ENCODE peak calls at places on chromosomes 6 and 20, in eight cellular contexts. W is HepG2, K is progenitor cell of endocrine pancreas, B is foreskin fibroblast, Y is endodermal cell, D is heart left ventricle, I is Panc1, A is astrocyte of the spinal cord. H is an unnamed sample.

GRCh38 chr6:43308101-43308989 is at the start of gene CRIP3:
- DNase-seq in W (no peak), K (no peak), B (peak), Y (peak), D (peak), I (peak), A (no peak), H (peak)

GRCh38 chr6:101396552-101397173 is 3.2 kb downstream of the GRIK2 start:
- DNase-seq in W (peak), K (peak), B (peak), Y (peak), D (peak), I (no peak), A (peak), H (peak)

GRCh38 chr6:166318649-166319600 is 10.7 kb upstream of the PRR18 start:
- DNase-seq in W (peak), K (no peak), B (no peak), Y (peak), D (peak), I (no peak), A (no peak), H (no peak)

GRCh38 chr20:31719644-31720485 is 2.8 kb downstream of the BCL2L1 start:
- DNase-seq in W (peak), K (peak), B (peak), Y (peak), D (no peak), I (no peak), A (no peak), H (no peak)

GRCh38 chr6:41469156-41469950 is 76.8 kb upstream of the FOXP4 start:
- DNase-seq in W (no peak), K (no peak), B (no peak), Y (no peak), D (no peak), I (no peak), A (no peak), H (no peak)

GRCh38 chr6:2230659-2231277 is 14.6 kb downstream of the GMDS start:
- DNase-seq in W (no peak), K (no peak), B (no peak), Y (no peak), D (no peak), I (no peak), A (no peak), H (no peak)

GRCh38 chr6:4085329-4085695 is 6.4 kb upstream of the FAM217A start:
- DNase-seq in W (no peak), K (no peak), B (peak), Y (no peak), D (no peak), I (no peak), A (peak), H (peak)

GRCh38 chr6:113696960-113697359 is 160.2 kb upstream of the MARCKS start:
- DNase-seq in W (no peak), K (no peak), B (peak), Y (no peak), D (no peak), I (no peak), A (no peak), H (peak)

GRCh38 chr20:11247059-11247630 is 573.3 kb upstream of the JAG1 start:
- DNase-seq in W (no peak), K (no peak), B (no peak), Y (no peak), D (no peak), I (no peak), A (no peak), H (no peak)

GRCh38 chr20:35901678-35902544 is 52.4 kb downstream of the SCAND1 start:
- DNase-seq in W (peak), K (no peak), B (peak), Y (no peak), D (no peak), I (peak), A (peak), H (peak)

GRCh38 chr6:137271245-137272183 is 52.3 kb upstream of the IFNGR1 start:
- DNase-seq in W (peak), K (no peak), B (peak), Y (no peak), D (no peak), I (peak), A (peak), H (peak)

GRCh38 chr6:126664271-126664670 is 324.4 kb downstream of the CENPW start:
- DNase-seq in W (no peak), K (no peak), B (peak), Y (no peak), D (no peak), I (no peak), A (no peak), H (no peak)

GRCh38 chr6:6515691-6516607 is 72.6 kb upstream of the LY86 start:
- DNase-seq in W (no peak), K (no peak), B (no peak), Y (no peak), D (no peak), I (no peak), A (no peak), H (no peak)

GRCh38 chr6:40343887-40344565 is 243.1 kb downstream of the LRFN2 start:
- DNase-seq in W (no peak), K (no peak), B (no peak), Y (peak), D (peak), I (no peak), A (no peak), H (no peak)

GRCh38 chr6:36712816-36713215 is 15.2 kb downstream of the RAB44 start:
- DNase-seq in W (no peak), K (no peak), B (no peak), Y (peak), D (no peak), I (no peak), A (no peak), H (no peak)

GRCh38 chr6:78995946-78996345 is 82.1 kb downstream of the PHIP start:
- DNase-seq in W (no peak), K (no peak), B (no peak), Y (no peak), D (no peak), I (no peak), A (peak), H (peak)

GRCh38 chr20:62627901-62628612 is 14.2 kb upstream of the SLCO4A1 start:
- DNase-seq in W (no peak), K (no peak), B (peak), Y (no peak), D (no peak), I (no peak), A (peak), H (peak)

DNA sequence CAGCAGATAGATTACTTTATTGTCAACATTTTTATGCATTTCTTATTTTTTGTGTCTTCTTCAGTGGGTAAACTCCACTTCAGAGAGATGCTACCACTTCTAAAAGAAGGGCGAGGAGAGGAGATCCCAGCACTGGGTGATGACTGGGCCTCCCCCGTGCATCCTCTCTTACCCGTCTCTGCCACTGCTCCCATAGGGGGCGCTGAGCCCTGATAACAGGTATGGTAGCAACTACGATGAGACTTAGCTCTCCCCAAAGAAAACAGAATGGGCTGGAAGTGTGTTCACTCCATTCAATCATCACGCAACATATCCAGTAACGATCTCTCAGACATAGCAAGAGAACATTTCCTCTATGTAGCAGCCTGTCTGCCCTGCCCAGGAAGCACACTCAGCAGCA is 533.3 kb upstream of the CDH4 start:
- DNase-seq in W (no peak), K (no peak), B (no peak), Y (peak), D (no peak), I (no peak), A (no peak), H (no peak)
- TF ChIP-seq CTCF in W (no peak), K (peak), B (no peak), Y (peak), D (no peak), I (peak), A (no peak), H (no peak)

DNA sequence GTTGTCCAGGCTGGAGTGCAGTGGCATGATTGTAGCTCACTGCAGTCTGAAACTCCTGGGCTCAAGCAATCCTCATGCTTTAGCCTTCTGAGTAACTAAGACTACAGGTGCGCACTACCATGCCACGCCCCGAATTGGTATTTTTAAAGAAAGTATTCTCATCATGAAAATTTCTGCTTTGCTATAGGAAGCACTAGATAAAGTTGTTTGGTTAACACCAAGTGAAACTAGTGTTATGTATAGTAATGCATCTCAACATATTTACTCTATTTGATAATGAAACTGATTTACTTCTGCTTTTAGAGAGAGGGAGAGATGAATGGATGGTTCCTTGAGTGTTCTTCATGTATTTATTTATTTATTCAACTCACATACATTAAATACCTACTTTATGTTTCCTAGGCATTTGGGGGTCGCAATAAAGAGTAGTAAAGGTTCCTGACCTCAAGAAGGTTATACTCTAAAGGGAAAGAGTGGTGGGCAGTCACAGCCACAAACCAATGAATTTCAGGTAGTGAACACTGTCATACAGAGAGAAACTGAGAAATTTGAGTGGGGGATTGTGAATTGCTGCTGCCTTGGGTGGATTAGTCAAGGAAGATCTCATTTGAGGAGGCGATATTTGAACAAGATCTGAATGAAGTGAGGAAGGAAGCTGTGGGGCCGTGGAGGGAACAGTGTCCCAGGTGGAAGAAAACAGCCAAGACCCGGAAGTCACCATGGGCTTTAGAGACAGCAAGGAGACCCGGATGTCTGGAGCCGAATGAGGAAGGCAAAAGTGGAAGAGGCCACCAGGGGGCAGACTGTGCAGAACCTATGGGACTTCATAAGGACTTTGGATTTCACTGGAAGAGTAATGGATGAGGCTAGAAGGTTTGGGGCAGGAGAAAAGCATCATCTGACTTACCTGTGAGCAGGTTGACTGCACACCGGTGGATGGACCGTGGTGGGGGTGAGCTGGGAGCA is 185.6 kb downstream of the TSHZ2 start:
- DNase-seq in W (peak), K (no peak), B (peak), Y (peak), D (no peak), I (peak), A (peak), H (peak)
- TF ChIP-seq CTCF in W (peak), K (peak), B (peak), Y (peak), D (peak), I (peak), A (peak), H (peak)

GRCh38 chr6:28335564-28336283 is at the start of gene ZSCAN31:
- DNase-seq in W (peak), K (peak), B (peak), Y (peak), D (peak), I (no peak), A (peak), H (peak)
- TF ChIP-seq CTCF in W (no peak), K (no peak), B (no peak), Y (no peak), D (no peak), I (no peak), A (no peak), H (no peak)

GRCh38 chr6:52391599-52391998 is 28.5 kb upstream of the EFHC1 start:
- DNase-seq in W (no peak), K (no peak), B (no peak), Y (no peak), D (no peak), I (no peak), A (no peak), H (no peak)

GRCh38 chr6:52388790-52389189 is 26.8 kb downstream of the PAQR8 start:
- DNase-seq in W (no peak), K (no peak), B (no peak), Y (no peak), D (no peak), I (no peak), A (no peak), H (no peak)

GRCh38 chr6:52390361-52390727 is 28.4 kb downstream of the PAQR8 start:
- DNase-seq in W (peak), K (no peak), B (peak), Y (no peak), D (no peak), I (no peak), A (peak), H (peak)

GRCh38 chr6:52389264-52389625 is 27.3 kb downstream of the PAQR8 start:
- DNase-seq in W (peak), K (no peak), B (no peak), Y (no peak), D (no peak), I (no peak), A (no peak), H (no peak)

GRCh38 chr6:52389626-52390360 is 27.8 kb downstream of the PAQR8 start:
- DNase-seq in W (peak), K (no peak), B (peak), Y (no peak), D (peak), I (no peak), A (peak), H (peak)
- TF ChIP-seq CTCF in W (peak), K (no peak), B (peak), Y (no peak), D (no peak), I (no peak), A (no peak), H (no peak)

GRCh38 chr6:77173472-77174074 is 289.7 kb downstream of the HTR1B start:
- DNase-seq in W (peak), K (no peak), B (peak), Y (peak), D (no peak), I (no peak), A (no peak), H (peak)
- TF ChIP-seq CTCF in W (no peak), K (no peak), B (no peak), Y (peak), D (no peak), I (no peak), A (peak), H (peak)

GRCh38 chr6:33199687-33200233 is 705 bp downstream of the RXRB start:
- DNase-seq in W (peak), K (no peak), B (peak), Y (peak), D (peak), I (no peak), A (peak), H (peak)

GRCh38 chr6:33201147-33201545 is 479 bp downstream of the SLC39A7 start:
- DNase-seq in W (peak), K (no peak), B (no peak), Y (no peak), D (no peak), I (no peak), A (no peak), H (no peak)

GRCh38 chr6:33201935-33202334 is 1.3 kb downstream of the SLC39A7 start:
- DNase-seq in W (no peak), K (no peak), B (no peak), Y (no peak), D (no peak), I (no peak), A (no peak), H (no peak)

GRCh38 chr6:33198853-33199436 is 1.5 kb downstream of the RXRB start:
- DNase-seq in W (no peak), K (no peak), B (no peak), Y (no peak), D (no peak), I (no peak), A (no peak), H (no peak)

GRCh38 chr6:33200234-33201146 is at the start of the genes RXRB and SLC39A7:
- DNase-seq in W (peak), K (peak), B (peak), Y (peak), D (peak), I (peak), A (peak), H (peak)
- TF ChIP-seq CTCF in W (no peak), K (no peak), B (no peak), Y (no peak), D (no peak), I (no peak), A (no peak), H (no peak)

GRCh38 chr6:129195666-129196065 is 312.7 kb downstream of the LAMA2 start:
- DNase-seq in W (no peak), K (no peak), B (peak), Y (no peak), D (no peak), I (no peak), A (no peak), H (no peak)
- TF ChIP-seq CTCF in W (no peak), K (no peak), B (peak), Y (peak), D (no peak), I (no peak), A (no peak), H (no peak)

GRCh38 chr6:86511962-86512361 is 425.4 kb upstream of the HTR1E start:
- DNase-seq in W (no peak), K (no peak), B (no peak), Y (no peak), D (no peak), I (no peak), A (no peak), H (no peak)
- TF ChIP-seq CTCF in W (no peak), K (no peak), B (no peak), Y (no peak), D (no peak), I (no peak), A (no peak), H (no peak)

GRCh38 chr20:23361651-23362391 is at the start of gene GZF1:
- DNase-seq in W (peak), K (peak), B (peak), Y (peak), D (peak), I (peak), A (peak), H (peak)
- TF ChIP-seq CTCF in W (peak), K (no peak), B (no peak), Y (peak), D (no peak), I (no peak), A (no peak), H (no peak)

DNA sequence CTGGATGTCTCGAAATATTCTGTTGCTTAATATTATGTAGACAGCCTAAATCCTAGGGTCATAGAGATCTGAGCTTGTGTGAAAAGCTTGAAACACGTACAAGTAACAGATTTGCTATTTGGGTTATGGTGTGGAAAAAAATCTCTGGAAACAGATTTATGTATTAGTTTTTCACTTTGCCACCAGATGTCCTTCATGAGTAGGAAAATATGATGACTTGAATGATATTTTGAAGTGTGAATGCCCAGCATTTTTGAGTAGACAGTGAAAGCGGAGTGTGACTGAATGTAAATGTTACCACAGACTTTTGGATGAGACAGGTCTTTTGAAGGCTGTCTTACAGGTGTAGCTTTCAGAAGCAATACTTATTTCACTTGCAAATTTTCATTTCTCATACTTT is 4.2 kb upstream of the BMP6 start:
- DNase-seq in W (peak), K (no peak), B (peak), Y (no peak), D (no peak), I (no peak), A (peak), H (peak)
- TF ChIP-seq CTCF in W (peak), K (no peak), B (peak), Y (no peak), D (peak), I (peak), A (peak), H (peak)

H was measured in epithelial cell of esophagus.